ENCODE peak calls at places on chromosomes 3 and 15, in six cellular contexts. T is AG08396; I is SJCRH30; N is activated CD8-positive, alpha-beta memory T cell treated with anti-CD3 and anti-CD28 coated beads for 4 hours; Y is SK-MEL-5; M is sigmoid colon. B is an unnamed sample.

GRCh38 chr3:149850787-149851582 is 38.0 kb downstream of the RNF13 start:
- DNase-seq in T (no peak), I (no peak), N (no peak), Y (no peak), M (no peak), B (no peak)

GRCh38 chr3:98003306-98003969 is 31.2 kb upstream of the RIOX2 start:
- DNase-seq in T (no peak), I (no peak), N (no peak), Y (no peak), M (no peak), B (no peak)

GRCh38 chr3:14920536-14920935 is 26.8 kb upstream of the NR2C2 start:
- DNase-seq in T (no peak), I (no peak), N (no peak), Y (no peak), M (no peak), B (no peak)

GRCh38 chr3:112739252-112739945 is 98.5 kb upstream of the CCDC80 start:
- DNase-seq in T (peak), I (no peak), N (no peak), Y (peak), M (no peak), B (no peak)

GRCh38 chr3:175940881-175941280 is 1081.7 kb downstream of the NAALADL2 start:
- DNase-seq in T (no peak), I (peak), N (no peak), Y (peak), M (no peak), B (no peak)

GRCh38 chr3:138136208-138136607 is 4.0 kb upstream of the A4GNT start:
- DNase-seq in T (no peak), I (no peak), N (no peak), Y (no peak), M (no peak), B (no peak)

GRCh38 chr3:111070772-111071256 is 802 bp upstream of the NECTIN3 start:
- DNase-seq in T (no peak), I (no peak), N (no peak), Y (no peak), M (no peak), B (no peak)

GRCh38 chr3:134988666-134989065 is 193.6 kb downstream of the EPHB1 start:
- DNase-seq in T (no peak), I (no peak), N (no peak), Y (no peak), M (no peak), B (no peak)

GRCh38 chr15:54941417-54941816 is 255.3 kb downstream of the RSL24D1 start:
- DNase-seq in T (no peak), I (no peak), N (no peak), Y (no peak), M (no peak), B (no peak)

GRCh38 chr3:23806322-23807160 is 786 bp downstream of the UBE2E1 start:
- DNase-seq in T (peak), I (peak), N (no peak), Y (no peak), M (peak), B (peak)

GRCh38 chr3:131329774-131330173 is 51.8 kb upstream of the NUDT16 start:
- DNase-seq in T (no peak), I (no peak), N (no peak), Y (no peak), M (no peak), B (no peak)

GRCh38 chr3:58151637-58152036 is 59.1 kb downstream of the DNASE1L3 start:
- DNase-seq in T (no peak), I (no peak), N (no peak), Y (no peak), M (peak), B (no peak)